ENCODE peak calls at places on chromosomes 6 and 20, in nine cellular contexts. L is foreskin fibroblast, E is transverse colon, X is AG04450, V is Calu3, G is dorsolateral prefrontal cortex, K is tibial nerve, U is chondrocyte, C is A549. M is an unnamed sample.

GRCh38 chr20:61400499-61400898 is 148.4 kb downstream of the CDH4 start:
- DNase-seq in V (no peak), E (no peak), C (no peak), X (no peak), G (no peak), L (no peak), U (peak; percentile 47), K (no peak), M (no peak)

GRCh38 chr6:7008451-7008988 is 99.2 kb upstream of the RREB1 start:
- DNase-seq in C (no peak), U (no peak), X (no peak), G (no peak), L (no peak), V (no peak), K (no peak), E (no peak), M (no peak)

GRCh38 chr6:134453792-134454510 is 136.0 kb upstream of the SGK1 start:
- DNase-seq in V (peak; percentile 49), X (no peak), L (no peak), E (no peak), K (no peak), G (no peak), C (no peak), U (no peak), M (no peak)

GRCh38 chr6:7467007-7467897 is 74.2 kb upstream of the DSP start:
- DNase-seq in K (no peak), C (peak; percentile 19), X (no peak), E (peak; percentile 54), G (no peak), V (peak; percentile 12), U (no peak), L (no peak), M (no peak)

GRCh38 chr6:11785953-11786579 is 7.5 kb upstream of the ADTRP start:
- DNase-seq in C (no peak), E (peak; percentile 76), X (no peak), K (no peak), L (no peak), U (no peak), V (no peak), G (no peak), M (no peak)

GRCh38 chr20:5608448-5609161 is 141.6 kb upstream of the SHLD1 start:
- DNase-seq in V (no peak), E (no peak), K (no peak), U (no peak), C (peak; percentile 52), L (peak; percentile 47), G (no peak), X (no peak), M (no peak)

GRCh38 chr6:82143041-82143481 is 104.5 kb downstream of the IBTK start:
- DNase-seq in V (no peak), L (peak; percentile 88), K (no peak), X (no peak), C (no peak), U (no peak), E (no peak), G (no peak), M (no peak)

GRCh38 chr20:31605902-31606677 is 1.0 kb downstream of the ID1 start:
- DNase-seq in V (peak; percentile 38), E (peak; percentile 57), K (no peak), C (no peak), X (no peak), U (no peak), G (no peak), L (peak; percentile 65), M (no peak)

DNA sequence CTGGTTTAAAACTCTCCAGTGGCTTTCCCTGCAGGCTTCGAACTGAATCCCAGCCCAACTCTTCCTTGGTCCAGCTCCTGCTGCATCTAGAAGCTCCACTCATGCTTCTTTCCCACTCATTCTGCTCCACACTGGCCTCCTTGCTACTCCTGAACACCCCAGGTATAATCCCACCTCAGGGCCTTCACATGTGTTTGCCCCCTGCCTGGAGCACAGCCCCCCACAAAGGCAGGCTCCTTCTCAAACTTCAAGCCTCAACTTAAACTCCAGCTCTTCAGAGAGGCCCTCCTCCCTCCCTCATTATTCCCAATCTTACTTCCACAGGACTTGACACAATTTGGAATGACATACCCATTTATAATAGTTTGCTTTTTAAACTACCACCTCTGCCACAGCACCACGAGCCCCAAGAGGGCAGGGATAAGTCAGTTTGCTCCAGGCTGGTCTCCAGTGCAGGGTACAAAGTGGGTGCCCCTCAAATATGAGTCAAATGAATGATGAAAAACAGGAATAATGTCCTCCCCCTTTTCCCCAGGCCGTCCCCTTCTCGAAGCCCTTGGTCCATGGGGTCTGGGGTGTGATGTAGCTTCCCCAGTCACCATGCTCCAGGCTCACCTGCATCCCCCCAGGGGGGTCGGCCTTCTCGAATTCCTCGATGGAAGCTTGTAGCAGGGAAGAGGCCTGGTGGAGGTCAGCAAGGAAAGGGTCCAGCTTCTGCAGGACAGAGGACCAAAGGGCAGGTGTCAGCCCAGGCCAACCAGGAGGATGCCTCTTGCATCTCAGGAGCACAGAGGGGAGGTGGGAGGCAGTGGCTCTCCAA is 37.4 kb downstream of the KIAA1755 start:
- DNase-seq in V (no peak), L (no peak), U (peak; percentile 86), G (no peak), E (no peak), K (no peak), X (no peak), C (no peak), M (no peak)
- TF ChIP-seq CTCF in V (no peak), L (no peak), U (peak; percentile 58), G (no peak), E (no peak), K (no peak), X (no peak), C (no peak), M (peak; percentile 36)

GRCh38 chr20:884983-885952 is 30.9 kb downstream of the ANGPT4 start:
- DNase-seq in K (peak; percentile 36), X (no peak), L (peak; percentile 50), U (no peak), G (no peak), C (no peak), V (no peak), E (no peak), M (no peak)
- TF ChIP-seq CTCF in K (peak; percentile 50), X (no peak), L (no peak), U (peak; percentile 33), G (peak; percentile 18), C (no peak), V (no peak), E (no peak), M (peak; percentile 15)

GRCh38 chr6:109292420-109292819 is 89.8 kb downstream of the CD164 start:
- DNase-seq in K (no peak), V (no peak), L (no peak), G (no peak), C (no peak), E (peak; percentile 24), U (no peak), X (no peak), M (no peak)

GRCh38 chr6:109295766-109296156 is 86.5 kb downstream of the CD164 start:
- DNase-seq in G (no peak), X (no peak), V (no peak), C (no peak), E (no peak), L (no peak), K (no peak), U (no peak), M (no peak)

GRCh38 chr6:109291893-109292292 is 90.4 kb downstream of the CD164 start:
- DNase-seq in G (no peak), V (no peak), L (no peak), E (no peak), K (no peak), X (no peak), C (no peak), U (no peak), M (no peak)

GRCh38 chr6:109295109-109295765 is 87.0 kb downstream of the CD164 start:
- DNase-seq in V (no peak), L (no peak), C (no peak), E (no peak), X (no peak), G (no peak), U (no peak), K (no peak), M (no peak)

GRCh38 chr6:109292983-109293586 is 89.2 kb downstream of the CD164 start:
- DNase-seq in X (no peak), G (no peak), L (no peak), K (no peak), C (no peak), V (no peak), E (no peak), U (no peak), M (no peak)
- TF ChIP-seq CTCF in X (no peak), G (no peak), L (no peak), K (no peak), C (no peak), V (no peak), E (no peak), U (no peak), M (no peak)

GRCh38 chr6:20211941-20212391 is 303 bp downstream of the MBOAT1 start:
- DNase-seq in G (no peak), L (peak; percentile 54), U (no peak), V (peak; percentile 82), C (peak; percentile 46), X (no peak), K (peak; percentile 22), E (peak; percentile 61), M (peak; percentile 72)

GRCh38 chr6:20213271-20213798 is 1.1 kb upstream of the MBOAT1 start:
- DNase-seq in G (no peak), K (no peak), E (no peak), X (no peak), L (peak; percentile 20), U (no peak), C (no peak), V (no peak), M (no peak)

GRCh38 chr6:20210158-20210557 is 2.1 kb downstream of the MBOAT1 start:
- DNase-seq in U (no peak), K (no peak), L (no peak), V (no peak), C (no peak), G (no peak), X (no peak), E (no peak), M (no peak)

GRCh38 chr6:20212392-20213111 is at the start of gene MBOAT1:
- DNase-seq in U (peak; percentile 96), V (peak; percentile 99), X (peak; percentile 70), G (peak; percentile 50), L (peak; percentile 98), E (peak; percentile 93), C (peak; percentile 87), K (peak; percentile 77), M (peak; percentile 89)

DNA sequence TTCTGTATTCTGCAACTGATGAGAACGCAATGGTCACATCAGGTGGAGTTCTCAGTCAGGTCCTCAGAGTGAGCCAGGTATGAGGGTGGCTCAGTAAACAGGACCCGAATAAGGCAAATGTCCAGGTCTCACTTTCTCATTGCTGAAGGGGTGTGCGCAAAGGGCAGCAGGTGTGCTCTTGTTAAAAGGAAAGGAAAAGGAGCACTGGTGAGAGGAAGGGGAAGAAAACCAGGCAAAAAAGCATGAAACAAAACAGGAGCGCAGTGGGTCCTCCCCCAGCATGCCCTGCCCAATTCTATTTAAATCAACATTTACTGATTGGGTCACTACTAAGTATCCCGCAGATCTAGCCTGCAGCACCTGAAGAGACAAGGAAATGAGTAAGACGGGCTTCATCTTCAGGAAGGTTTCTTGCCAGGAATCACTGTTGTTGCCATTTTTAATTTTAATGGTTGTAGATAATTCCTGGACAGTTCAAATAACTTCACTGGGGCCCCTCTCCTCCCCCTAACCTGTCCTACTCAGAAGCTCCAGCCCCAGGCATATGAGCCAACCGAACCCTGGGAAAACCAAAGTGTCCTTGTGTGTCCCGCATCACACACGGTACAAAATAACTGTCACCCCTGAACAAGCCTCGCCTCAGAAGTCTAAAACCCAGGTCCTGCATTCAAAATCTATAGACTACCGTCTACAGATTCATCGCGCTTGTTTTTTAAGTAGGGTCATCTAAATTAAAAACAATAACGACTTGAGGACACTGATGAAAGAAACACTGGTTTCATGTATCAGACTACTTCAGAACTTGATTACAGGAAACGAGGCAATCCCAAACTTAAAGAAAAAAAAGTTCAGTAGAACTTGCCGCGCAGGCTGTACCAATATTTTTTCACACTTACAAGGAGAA is 980 bp downstream of the MBOAT1 start:
- DNase-seq in K (no peak), G (no peak), V (peak; percentile 54), X (no peak), L (peak; percentile 4), C (peak; percentile 25), E (peak; percentile 55), U (no peak), M (no peak)
- TF ChIP-seq CTCF in K (no peak), G (no peak), V (no peak), X (no peak), L (no peak), C (no peak), E (no peak), U (no peak), M (no peak)